ENCODE peak calls at places on chromosome 17, in nine cellular contexts. D is NCI-H69; H is amygdala; S is HFF-Myc; R is epithelial cell of esophagus; K is AG10803; E is SW480; I is NCI-H1417 treated with DMSO at 0.1 percent for 48 hours; Z is CD8-positive, alpha-beta memory T cell. T is an unnamed sample.

GRCh38 chr17:5033352-5034015 is 1.7 kb downstream of the SLC52A1 start:
- DNase-seq in D (no peak), H (no peak), S (no peak), R (no peak), K (no peak), E (no peak), I (no peak), Z (no peak), T (no peak)

GRCh38 chr17:2056221-2057129 is 1.6 kb downstream of the HIC1 start:
- DNase-seq in D (no peak), H (no peak), S (no peak), R (no peak), K (peak), E (no peak), I (no peak), Z (peak), T (no peak)

GRCh38 chr17:63587770-63588169 is 12.9 kb upstream of the TACO1 start:
- DNase-seq in D (no peak), H (no peak), S (no peak), R (peak), K (no peak), E (no peak), I (no peak), Z (no peak), T (no peak)

GRCh38 chr17:77619851-77620250 is 338.7 kb upstream of the TNRC6C start:
- DNase-seq in D (no peak), H (no peak), S (no peak), R (peak), K (peak), E (no peak), I (no peak), Z (no peak), T (peak)

GRCh38 chr17:27613425-27613824 is 17.6 kb upstream of the LGALS9 start:
- DNase-seq in D (no peak), H (no peak), S (no peak), R (no peak), K (no peak), E (no peak), I (no peak), Z (no peak), T (no peak)

GRCh38 chr17:18258356-18259038 is at the start of gene FLII:
- DNase-seq in D (peak), H (peak), S (no peak), R (peak), K (peak), E (no peak), I (no peak), Z (peak), T (peak)

GRCh38 chr17:21209511-21210175 is 4.3 kb downstream of the TMEM11 start:
- DNase-seq in D (no peak), H (no peak), S (no peak), R (no peak), K (peak), E (no peak), I (no peak), Z (no peak), T (no peak)

GRCh38 chr17:69779378-69780214 is 295.4 kb upstream of the KCNJ16 start:
- DNase-seq in D (no peak), H (no peak), S (no peak), R (peak), K (no peak), E (no peak), I (no peak), Z (no peak), T (peak)

GRCh38 chr17:44591223-44591622 is 33.9 kb downstream of the FZD2 start:
- DNase-seq in D (peak), H (no peak), S (no peak), R (no peak), K (no peak), E (no peak), I (no peak), Z (no peak), T (no peak)

GRCh38 chr17:40327244-40327666 is 18.3 kb downstream of the RARA start:
- DNase-seq in D (no peak), H (no peak), S (no peak), R (no peak), K (no peak), E (no peak), I (no peak), Z (no peak), T (no peak)

GRCh38 chr17:77076046-77076882 is 64.5 kb upstream of the SEC14L1 start:
- DNase-seq in D (peak), H (no peak), S (no peak), R (peak), K (peak), E (no peak), I (no peak), Z (no peak), T (no peak)

GRCh38 chr17:49573510-49574282 is 2.0 kb upstream of the NXPH3 start:
- DNase-seq in D (no peak), H (no peak), S (no peak), R (no peak), K (no peak), E (no peak), I (no peak), Z (no peak), T (no peak)

GRCh38 chr17:48307814-48308411 is 122.1 kb downstream of the SKAP1 start:
- DNase-seq in D (peak), H (no peak), S (peak), R (peak), K (peak), E (peak), I (peak), Z (peak), T (peak)